ENCODE peak calls at places on chromosome 18, in four cellular contexts. One of them, this sample, is unnamed.

GRCh38 chr18:63336366-63337099 is 17.0 kb upstream of the BCL2 start:
- DNase-seq in MM.1S: no peak
- DNase-seq in PC-3: peak; percentile 93
- DNase-seq in GM23338: no peak
- DNase-seq in this sample: peak; percentile 92

GRCh38 chr18:80105369-80106167 is 3.5 kb upstream of the ADNP2 start:
- DNase-seq in PC-3: no peak
- DNase-seq in GM23338: no peak
- DNase-seq in MM.1S: no peak
- DNase-seq in this sample: no peak

GRCh38 chr18:64165906-64166305 is 17.0 kb upstream of the LINC00305 start:
- DNase-seq in PC-3: peak; percentile 26
- DNase-seq in GM23338: no peak
- DNase-seq in MM.1S: no peak
- DNase-seq in this sample: peak; percentile 73

GRCh38 chr18:79871026-79871390 is 73.3 kb downstream of the KCNG2 start:
- DNase-seq in MM.1S: no peak
- DNase-seq in PC-3: no peak
- DNase-seq in GM23338: no peak
- DNase-seq in this sample: no peak

GRCh38 chr18:80104364-80104779 is 4.7 kb upstream of the ADNP2 start:
- DNase-seq in MM.1S: no peak
- DNase-seq in PC-3: no peak
- DNase-seq in GM23338: peak; percentile 70
- DNase-seq in this sample: no peak

GRCh38 chr18:76889086-76889699 is 66.8 kb downstream of the ZNF236 start:
- DNase-seq in GM23338: no peak
- DNase-seq in PC-3: no peak
- DNase-seq in MM.1S: no peak
- DNase-seq in this sample: no peak

GRCh38 chr18:3456686-3457069 is 6.7 kb downstream of the TGIF1 start:
- DNase-seq in PC-3: peak; percentile 86
- DNase-seq in GM23338: no peak
- DNase-seq in MM.1S: no peak
- DNase-seq in this sample: no peak

GRCh38 chr18:38413202-38413601 is 847.6 kb upstream of the CELF4 start:
- DNase-seq in GM23338: no peak
- DNase-seq in PC-3: no peak
- DNase-seq in MM.1S: no peak
- DNase-seq in this sample: no peak

GRCh38 chr18:51491678-51492372 is 294.3 kb upstream of the MEX3C start:
- DNase-seq in PC-3: no peak
- DNase-seq in MM.1S: peak; percentile 72
- DNase-seq in GM23338: no peak
- DNase-seq in this sample: no peak

GRCh38 chr18:23588836-23589560 is 2.7 kb upstream of the NPC1 start:
- DNase-seq in PC-3: peak; percentile 11
- DNase-seq in MM.1S: no peak
- DNase-seq in GM23338: peak; percentile 32
- DNase-seq in this sample: no peak

GRCh38 chr18:78526923-78527775 is 452.5 kb upstream of the SALL3 start:
- DNase-seq in PC-3: no peak
- DNase-seq in GM23338: peak; percentile 9
- DNase-seq in MM.1S: no peak
- DNase-seq in this sample: no peak

GRCh38 chr18:9643549-9643948 is 29.2 kb upstream of the PPP4R1 start:
- DNase-seq in MM.1S: no peak
- DNase-seq in PC-3: peak; percentile 98
- DNase-seq in GM23338: peak; percentile 96
- DNase-seq in this sample: peak; percentile 97

GRCh38 chr18:31511098-31511497 is 13.1 kb downstream of the DSG2 start:
- DNase-seq in GM23338: no peak
- DNase-seq in MM.1S: no peak
- DNase-seq in PC-3: no peak
- DNase-seq in this sample: no peak

GRCh38 chr18:79542876-79543750 is 136.5 kb upstream of the CTDP1 start:
- DNase-seq in MM.1S: no peak
- DNase-seq in GM23338: no peak
- DNase-seq in PC-3: no peak
- DNase-seq in this sample: no peak

GRCh38 chr18:33706391-33706790 is 128.4 kb downstream of the ASXL3 start:
- DNase-seq in GM23338: no peak
- DNase-seq in MM.1S: no peak
- DNase-seq in PC-3: no peak
- DNase-seq in this sample: no peak

GRCh38 chr18:51537487-51537886 is 340.0 kb upstream of the MEX3C start:
- DNase-seq in PC-3: peak; percentile 9
- DNase-seq in GM23338: peak; percentile 74
- DNase-seq in MM.1S: peak; percentile 91
- DNase-seq in this sample: peak; percentile 0

GRCh38 chr18:47709556-47709955 is 220.9 kb downstream of the SMAD2 start:
- DNase-seq in PC-3: no peak
- DNase-seq in GM23338: no peak
- DNase-seq in MM.1S: peak; percentile 7
- DNase-seq in this sample: no peak

GRCh38 chr18:22167471-22168151 is 1.8 kb upstream of the GATA6 start:
- DNase-seq in PC-3: no peak
- DNase-seq in MM.1S: no peak
- DNase-seq in GM23338: peak; percentile 74
- DNase-seq in this sample: peak; percentile 46
- TF ChIP-seq EZH2 in PC-3: no peak
- TF ChIP-seq EZH2 in MM.1S: no peak
- TF ChIP-seq EZH2 in GM23338: peak; percentile 95
- TF ChIP-seq EZH2 in this sample: peak; percentile 88

GRCh38 chr18:50218432-50219197 is 23.7 kb upstream of the MYO5B start:
- DNase-seq in PC-3: peak; percentile 11
- DNase-seq in MM.1S: peak; percentile 54
- DNase-seq in GM23338: peak; percentile 72
- DNase-seq in this sample: peak; percentile 33
- TF ChIP-seq EZH2phosphoT487 in PC-3: no peak
- TF ChIP-seq EZH2phosphoT487 in MM.1S: no peak
- TF ChIP-seq EZH2phosphoT487 in GM23338: no peak
- TF ChIP-seq EZH2phosphoT487 in this sample: no peak

GRCh38 chr18:46152436-46152807 is 48.2 kb downstream of the HAUS1 start:
- DNase-seq in MM.1S: no peak
- DNase-seq in GM23338: no peak
- DNase-seq in PC-3: peak; percentile 71
- DNase-seq in this sample: peak; percentile 94
- H3F3A ChIP-seq in MM.1S: no peaks in the 10 kb centered on the region
- H3F3A ChIP-seq in GM23338: peaks cover 7% of the 10 kb centered on the region
- H3F3A ChIP-seq in PC-3: no peaks in the 10 kb centered on the region
- H3F3A ChIP-seq in this sample: peaks cover 29% of the 10 kb centered on the region

GRCh38 chr18:27244259-27244658 is 59.2 kb upstream of the CHST9 start:
- DNase-seq in GM23338: peak; percentile 17
- DNase-seq in MM.1S: no peak
- DNase-seq in PC-3: no peak
- DNase-seq in this sample: no peak

GRCh38 chr18:27235218-27235870 is 50.2 kb upstream of the CHST9 start:
- DNase-seq in PC-3: no peak
- DNase-seq in MM.1S: no peak
- DNase-seq in GM23338: no peak
- DNase-seq in this sample: no peak

GRCh38 chr18:27240383-27240782 is 55.3 kb upstream of the CHST9 start:
- DNase-seq in PC-3: no peak
- DNase-seq in MM.1S: no peak
- DNase-seq in GM23338: no peak
- DNase-seq in this sample: no peak

GRCh38 chr18:27242392-27243047 is 57.4 kb upstream of the CHST9 start:
- DNase-seq in MM.1S: no peak
- DNase-seq in PC-3: no peak
- DNase-seq in GM23338: no peak
- DNase-seq in this sample: no peak

DNA sequence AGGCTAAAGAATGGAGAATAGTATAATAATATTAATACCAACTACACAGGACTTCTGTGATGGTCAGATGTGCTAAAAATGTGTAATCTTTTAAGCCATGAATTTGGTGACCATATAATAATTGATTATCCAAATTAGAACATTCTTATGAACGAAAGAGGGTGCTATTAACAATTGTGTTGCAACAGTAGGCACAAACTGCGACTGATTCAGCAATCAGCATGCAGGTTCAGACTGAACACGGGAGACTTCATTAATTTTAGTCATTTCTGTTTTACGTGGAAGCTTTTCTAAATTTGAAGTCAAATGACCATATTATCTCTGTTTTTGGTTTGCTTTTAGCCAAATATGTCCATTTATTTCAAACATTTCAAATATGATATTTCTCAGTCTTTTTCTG is 54.6 kb upstream of the CHST9 start:
- DNase-seq in GM23338: no peak
- DNase-seq in MM.1S: no peak
- DNase-seq in PC-3: no peak
- DNase-seq in this sample: no peak
- TF ChIP-seq EZH2 in GM23338: no peak
- TF ChIP-seq EZH2 in MM.1S: no peak
- TF ChIP-seq EZH2 in PC-3: no peak
- TF ChIP-seq EZH2 in this sample: no peak

DNA sequence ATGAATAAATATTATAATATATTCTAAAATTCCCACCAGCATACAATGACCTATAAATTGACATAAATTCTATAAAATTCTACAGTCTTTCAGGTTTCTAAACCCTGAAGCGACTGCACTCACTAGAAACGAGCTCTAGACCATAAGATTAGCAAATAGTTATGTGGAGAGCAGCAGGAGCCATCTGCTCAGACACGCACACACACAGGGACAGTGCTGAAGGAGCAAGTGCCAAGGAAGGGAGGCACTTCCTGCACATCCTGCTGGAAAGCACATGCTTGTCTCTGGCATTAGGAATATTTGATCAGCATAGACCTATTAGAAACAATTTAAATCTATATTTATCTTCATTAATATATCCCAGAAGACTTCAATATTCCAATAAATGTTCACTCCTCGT is 713.9 kb upstream of the CDH2 start:
- DNase-seq in MM.1S: no peak
- DNase-seq in GM23338: no peak
- DNase-seq in PC-3: no peak
- DNase-seq in this sample: no peak
- TF ChIP-seq EZH2phosphoT487 in MM.1S: no peak
- TF ChIP-seq EZH2phosphoT487 in GM23338: no peak
- TF ChIP-seq EZH2phosphoT487 in PC-3: no peak
- TF ChIP-seq EZH2phosphoT487 in this sample: no peak

GRCh38 chr18:44723973-44724778 is 43.5 kb downstream of the SETBP1 start:
- DNase-seq in GM23338: peak; percentile 22
- DNase-seq in PC-3: no peak
- DNase-seq in MM.1S: peak; percentile 51
- DNase-seq in this sample: no peak
- H3F3A ChIP-seq in GM23338: no peaks in the 10 kb centered on the region
- H3F3A ChIP-seq in PC-3: no peaks in the 10 kb centered on the region
- H3F3A ChIP-seq in MM.1S: peaks cover 28% of the 10 kb centered on the region
- H3F3A ChIP-seq in this sample: peaks cover 26% of the 10 kb centered on the region

GRCh38 chr18:45838302-45839070 is 13.0 kb downstream of the SIGLEC15 start:
- DNase-seq in GM23338: no peak
- DNase-seq in MM.1S: no peak
- DNase-seq in PC-3: no peak
- DNase-seq in this sample: peak; percentile 58
- TF ChIP-seq EZH2 in GM23338: no peak
- TF ChIP-seq EZH2 in MM.1S: no peak
- TF ChIP-seq EZH2 in PC-3: no peak
- TF ChIP-seq EZH2 in this sample: no peak